ENCODE peak calls at places on chromosome 20, in eight cellular contexts. B is stomach, L is HepG2, Z is SK-N-SH, P is esophagus muscularis mucosa, N is tibial nerve, R is ovary, G is A549. D is an unnamed sample.

GRCh38 chr20:58575776-58576589 is 60.8 kb upstream of the APCDD1L start:
- DNase-seq in B (no peak), L (no peak), Z (no peak), P (no peak), N (no peak), R (no peak), G (no peak), D (no peak)

GRCh38 chr20:6994452-6994851 is 227.0 kb downstream of the BMP2 start:
- DNase-seq in B (no peak), L (no peak), Z (no peak), P (no peak), N (no peak), R (no peak), G (peak; percentile 9), D (no peak)

GRCh38 chr20:40962733-40963504 is 65.7 kb upstream of the TOP1 start:
- DNase-seq in B (peak; percentile 77), L (peak; percentile 72), Z (peak; percentile 81), P (peak; percentile 93), N (peak; percentile 41), R (peak; percentile 69), G (peak; percentile 82), D (peak; percentile 72)

GRCh38 chr20:20491110-20491783 is 123.3 kb downstream of the INSM1 start:
- DNase-seq in B (no peak), L (no peak), Z (no peak), P (no peak), N (no peak), R (no peak), G (no peak), D (no peak)

GRCh38 chr20:60921021-60921622 is 330.9 kb upstream of the CDH4 start:
- DNase-seq in B (no peak), L (peak; percentile 35), Z (no peak), P (no peak), N (no peak), R (peak; percentile 22), G (peak; percentile 5), D (no peak)

GRCh38 chr20:22560817-22561216 is 23.6 kb downstream of the FOXA2 start:
- DNase-seq in B (no peak), L (no peak), Z (no peak), P (peak; percentile 42), N (no peak), R (no peak), G (no peak), D (no peak)

GRCh38 chr20:9949563-9949962 is 85.2 kb upstream of the ANKEF1 start:
- DNase-seq in B (no peak), L (no peak), Z (no peak), P (no peak), N (no peak), R (no peak), G (no peak), D (no peak)

GRCh38 chr20:41111578-41111951 is 25.8 kb upstream of the PLCG1 start:
- DNase-seq in B (no peak), L (no peak), Z (no peak), P (no peak), N (no peak), R (no peak), G (no peak), D (no peak)

GRCh38 chr20:4787069-4787468 is 65.4 kb downstream of the PRND start:
- DNase-seq in B (no peak), L (no peak), Z (no peak), P (no peak), N (no peak), R (no peak), G (no peak), D (no peak)

GRCh38 chr20:17863577-17864292 is 104.9 kb downstream of the SNX5 start:
- DNase-seq in B (peak; percentile 86), L (peak; percentile 100), Z (no peak), P (no peak), N (no peak), R (peak; percentile 78), G (no peak), D (peak; percentile 87)

GRCh38 chr20:56629464-56630085 is 469 bp downstream of the TFAP2C start:
- DNase-seq in B (no peak), L (no peak), Z (peak; percentile 37), P (no peak), N (no peak), R (no peak), G (peak; percentile 36), D (no peak)

DNA sequence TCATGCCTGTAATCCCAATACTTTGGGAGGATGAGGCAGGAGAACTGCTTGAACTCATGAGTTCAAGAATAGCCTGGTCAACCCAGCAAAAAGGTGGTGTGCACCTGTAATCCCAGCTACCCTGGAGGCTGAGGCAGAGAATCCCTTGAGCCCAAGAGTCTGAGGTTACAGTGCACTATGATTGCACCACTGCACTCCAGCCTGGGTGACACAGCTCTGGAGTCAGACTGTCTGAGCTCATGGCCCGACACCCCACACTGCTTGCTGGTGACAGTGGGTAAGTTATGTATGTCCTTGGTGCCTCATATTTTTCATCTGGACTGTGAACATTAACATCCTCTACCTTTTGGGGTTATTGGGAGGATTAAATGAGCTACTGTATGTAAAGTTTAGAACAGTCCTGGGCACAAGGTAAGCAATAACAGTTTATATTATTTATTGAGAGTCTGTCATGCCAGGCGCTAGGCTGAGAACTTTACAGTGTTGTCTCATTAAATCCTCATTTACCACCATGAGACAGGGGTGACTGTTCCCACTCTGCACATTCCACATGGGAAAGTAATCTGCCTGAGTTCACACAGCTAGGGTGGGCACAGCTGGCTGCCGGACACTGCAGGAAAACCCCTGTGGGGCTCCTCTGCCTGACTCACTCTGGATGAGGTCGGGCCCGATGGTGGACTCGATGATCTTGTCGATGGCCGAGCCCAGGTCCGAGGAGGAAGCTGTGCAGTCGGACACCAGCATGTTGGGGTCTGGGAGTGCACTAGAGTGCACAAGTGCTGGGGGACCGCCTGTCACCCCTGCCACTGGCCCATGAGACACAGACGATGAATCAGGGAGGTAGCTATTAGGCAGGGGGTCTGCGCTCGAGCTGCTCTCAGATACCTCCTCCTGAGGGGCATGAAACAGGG is 2.9 kb downstream of the ZNF335 start:
- DNase-seq in B (no peak), L (no peak), Z (no peak), P (no peak), N (no peak), R (no peak), G (no peak), D (no peak)
- TF ChIP-seq EP300 in B (no peak), L (no peak), Z (no peak), P (no peak), N (no peak), R (no peak), G (no peak), D (no peak)

GRCh38 chr20:49118307-49118706 is 69.8 kb downstream of the STAU1 start:
- DNase-seq in B (no peak), L (no peak), Z (no peak), P (no peak), N (no peak), R (no peak), G (no peak), D (no peak)

GRCh38 chr20:49110767-49111694 is 64.9 kb downstream of the CSE1L start:
- DNase-seq in B (no peak), L (no peak), Z (no peak), P (no peak), N (no peak), R (no peak), G (no peak), D (no peak)

GRCh38 chr20:49112596-49113274 is 66.6 kb downstream of the CSE1L start:
- DNase-seq in B (no peak), L (no peak), Z (no peak), P (no peak), N (no peak), R (no peak), G (no peak), D (no peak)

GRCh38 chr20:49119972-49120371 is 68.2 kb downstream of the STAU1 start:
- DNase-seq in B (no peak), L (no peak), Z (no peak), P (no peak), N (no peak), R (no peak), G (no peak), D (no peak)

GRCh38 chr20:49115565-49115964 is 69.5 kb downstream of the CSE1L start:
- DNase-seq in B (no peak), L (no peak), Z (no peak), P (no peak), N (no peak), R (peak; percentile 43), G (no peak), D (no peak)
- TF ChIP-seq CTCF in B (no peak), L (peak; percentile 24), Z (no peak), P (no peak), N (no peak), R (no peak), G (no peak), D (no peak)

DNA sequence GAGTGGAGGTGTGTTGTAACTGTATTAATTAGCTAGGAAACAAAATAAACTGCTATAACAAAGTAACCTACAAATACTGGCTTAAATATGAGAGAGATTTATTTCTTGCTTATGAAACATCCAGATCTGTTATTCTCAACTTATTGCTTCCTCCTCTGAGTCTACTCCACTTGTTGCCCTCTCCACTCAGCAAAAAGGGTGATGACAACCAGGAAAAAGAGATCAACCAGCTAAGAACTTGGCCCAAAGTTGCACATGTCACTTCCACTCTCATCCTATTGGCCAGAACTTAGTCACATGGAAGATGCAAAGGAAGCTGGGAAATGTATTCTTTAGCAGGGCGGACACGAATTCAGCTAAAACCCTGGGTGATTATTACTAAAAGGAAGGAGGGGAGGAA is 5.2 kb upstream of the TP53RK start:
- DNase-seq in B (no peak), L (no peak), Z (no peak), P (no peak), N (no peak), R (no peak), G (no peak), D (no peak)
- TF ChIP-seq EP300 in B (no peak), L (no peak), Z (no peak), P (no peak), N (no peak), R (no peak), G (no peak), D (no peak)

GRCh38 chr20:62623488-62624324 is 18.6 kb upstream of the SLCO4A1 start:
- DNase-seq in B (peak; percentile 99), L (peak; percentile 98), Z (peak; percentile 93), P (peak; percentile 98), N (peak; percentile 97), R (peak; percentile 90), G (peak; percentile 98), D (peak; percentile 99)

GRCh38 chr20:62624719-62625455 is 17.4 kb upstream of the SLCO4A1 start:
- DNase-seq in B (no peak), L (no peak), Z (no peak), P (no peak), N (peak; percentile 54), R (no peak), G (no peak), D (no peak)

GRCh38 chr20:62625516-62625915 is 16.8 kb upstream of the SLCO4A1 start:
- DNase-seq in B (no peak), L (no peak), Z (no peak), P (no peak), N (no peak), R (no peak), G (no peak), D (no peak)

GRCh38 chr20:62622877-62623487 is 19.3 kb upstream of the SLCO4A1 start:
- DNase-seq in B (no peak), L (no peak), Z (no peak), P (no peak), N (no peak), R (no peak), G (no peak), D (no peak)

GRCh38 chr20:62624325-62624690 is 18.0 kb upstream of the SLCO4A1 start:
- DNase-seq in B (peak; percentile 71), L (peak; percentile 64), Z (no peak), P (no peak), N (no peak), R (no peak), G (no peak), D (peak; percentile 78)
- TF ChIP-seq CTCF in B (peak; percentile 21), L (peak; percentile 87), Z (no peak), P (no peak), N (no peak), R (no peak), G (no peak), D (no peak)